ENCODE peak calls at places on chromosomes 16 and 17, in eight cellular contexts. Y, L, C, O, N, F, R and W are unnamed samples.

GRCh38 chr16:67249178-67249759 is 490 bp downstream of the SLC9A5 start:
- DNase-seq in Y (no peak), L (no peak), C (no peak), O (peak; percentile 33), N (no peak), F (no peak), R (no peak), W (no peak)

GRCh38 chr16:16083421-16084156 is 134.2 kb downstream of the ABCC1 start:
- DNase-seq in Y (peak; percentile 46), L (no peak), C (peak; percentile 61), O (no peak), N (no peak), F (no peak), R (peak; percentile 48), W (peak; percentile 42)

GRCh38 chr17:7046127-7046724 is 2.3 kb upstream of the SLC16A11 start:
- DNase-seq in Y (no peak), L (peak; percentile 22), C (no peak), O (peak; percentile 93), N (no peak), F (no peak), R (no peak), W (peak; percentile 36)

GRCh38 chr16:73213761-73214480 is 166.0 kb upstream of the ZFHX3 start:
- DNase-seq in Y (no peak), L (no peak), C (peak; percentile 31), O (no peak), N (no peak), F (no peak), R (no peak), W (no peak)

GRCh38 chr16:58086381-58087208 is 42.6 kb downstream of the CFAP20 start:
- DNase-seq in Y (no peak), L (no peak), C (no peak), O (no peak), N (no peak), F (no peak), R (no peak), W (no peak)

GRCh38 chr16:24544640-24545039 is 5.3 kb downstream of the RBBP6 start:
- DNase-seq in Y (peak; percentile 14), L (no peak), C (peak; percentile 74), O (no peak), N (no peak), F (no peak), R (peak; percentile 34), W (no peak)

GRCh38 chr17:72833113-72833512 is 259.4 kb downstream of the SLC39A11 start:
- DNase-seq in Y (no peak), L (no peak), C (no peak), O (no peak), N (no peak), F (no peak), R (no peak), W (no peak)

GRCh38 chr17:49603238-49603637 is 27.6 kb downstream of the NXPH3 start:
- DNase-seq in Y (no peak), L (no peak), C (no peak), O (no peak), N (no peak), F (no peak), R (no peak), W (no peak)

GRCh38 chr16:81548901-81549546 is 104.4 kb downstream of the CMIP start:
- DNase-seq in Y (no peak), L (no peak), C (no peak), O (peak; percentile 63), N (no peak), F (no peak), R (no peak), W (no peak)

GRCh38 chr17:40563371-40564052 is 1.8 kb downstream of the CCR7 start:
- DNase-seq in Y (no peak), L (peak; percentile 47), C (no peak), O (no peak), N (no peak), F (peak; percentile 2), R (no peak), W (no peak)

GRCh38 chr17:15955793-15956541 is 11.0 kb downstream of the ADORA2B start:
- DNase-seq in Y (peak; percentile 55), L (no peak), C (no peak), O (no peak), N (no peak), F (no peak), R (no peak), W (no peak)

GRCh38 chr16:52283581-52284375 is 263.2 kb downstream of the TOX3 start:
- DNase-seq in Y (no peak), L (no peak), C (no peak), O (no peak), N (no peak), F (no peak), R (no peak), W (no peak)

GRCh38 chr17:6135996-6136395 is 65.8 kb downstream of the WSCD1 start:
- DNase-seq in Y (no peak), L (no peak), C (no peak), O (no peak), N (no peak), F (no peak), R (no peak), W (no peak)

GRCh38 chr17:67466251-67466650 is 89.2 kb downstream of the PITPNC1 start:
- DNase-seq in Y (no peak), L (no peak), C (no peak), O (no peak), N (no peak), F (no peak), R (no peak), W (no peak)

GRCh38 chr16:29821663-29822115 is 1.4 kb downstream of the MVP start:
- DNase-seq in Y (peak; percentile 83), L (no peak), C (peak; percentile 79), O (peak; percentile 67), N (no peak), F (no peak), R (peak; percentile 93), W (peak; percentile 86)